ENCODE peak calls at places on chromosomes 13 and 19, in seven cellular contexts. K is amygdala, F is heart left ventricle, V is IMR-90, B is fibroblast of mammary gland, A is tibial nerve, M is substantia nigra. Z is an unnamed sample.
A peak's percentile ranks its signal among the peaks of the same experiment; 100 is the strongest.

GRCh38 chr13:103833453-103833852 is 767.2 kb upstream of the SLC10A2 start:
- DNase-seq in K (no peak), B (no peak), V (no peak), F (no peak), A (no peak), M (no peak), Z (no peak)

GRCh38 chr19:29845576-29846176 is 33.9 kb downstream of the CCNE1 start:
- DNase-seq in M (peak; percentile 21), A (no peak), F (no peak), B (peak; percentile 54), V (peak; percentile 18), K (peak; percentile 22), Z (peak; percentile 38)

GRCh38 chr19:1590641-1591397 is 1.8 kb downstream of the MBD3 start:
- DNase-seq in A (no peak), F (no peak), B (peak; percentile 31), M (no peak), V (no peak), K (no peak), Z (peak; percentile 40)

GRCh38 chr13:80278706-80279105 is 62.2 kb downstream of the SPRY2 start:
- DNase-seq in M (no peak), V (no peak), B (no peak), F (no peak), K (no peak), A (no peak), Z (no peak)

GRCh38 chr13:111893071-111893606 is 173.8 kb upstream of the SOX1 start:
- DNase-seq in A (no peak), K (no peak), V (no peak), M (no peak), F (no peak), B (no peak), Z (peak; percentile 1)

GRCh38 chr19:13505761-13506549 is at the start of gene CACNA1A:
- DNase-seq in V (peak; percentile 19), A (no peak), F (no peak), K (no peak), M (no peak), B (no peak), Z (no peak)

GRCh38 chr19:2982556-2982955 is 5.2 kb downstream of the TLE6 start:
- DNase-seq in F (no peak), K (no peak), V (no peak), A (no peak), M (no peak), B (no peak), Z (no peak)

GRCh38 chr19:3073159-3073563 is 10.9 kb upstream of the TLE5 start:
- DNase-seq in F (no peak), A (no peak), B (peak; percentile 72), V (peak; percentile 68), K (no peak), M (no peak), Z (peak; percentile 75)

GRCh38 chr19:30605333-30605732 is 233.1 kb downstream of the ZNF536 start:
- DNase-seq in K (no peak), M (no peak), A (no peak), F (no peak), B (no peak), V (no peak), Z (no peak)

Z was measured in choroid plexus epithelial cell.